ENCODE peak calls at places on chromosome 2, in five cellular contexts. F is H1, H is GM12891, K is K562, G is HepG2. O is an unnamed sample.

GRCh38 chr2:150548527-150548926 is 61.1 kb upstream of the RND3 start:
- DNase-seq in F (no peak), H (no peak), K (peak), G (peak), O (no peak)

GRCh38 chr2:108491848-108492247 is 42.4 kb upstream of the LIMS1 start:
- DNase-seq in F (no peak), H (no peak), K (no peak), G (no peak), O (no peak)

GRCh38 chr2:188944442-188944841 is 29.7 kb upstream of the COL3A1 start:
- DNase-seq in F (no peak), H (no peak), K (no peak), G (no peak), O (no peak)

GRCh38 chr2:120704696-120705095 is 31.0 kb upstream of the GLI2 start:
- DNase-seq in F (no peak), H (no peak), K (no peak), G (no peak), O (no peak)

GRCh38 chr2:180647206-180647605 is 333.2 kb upstream of the UBE2E3 start:
- DNase-seq in F (no peak), H (no peak), K (no peak), G (no peak), O (no peak)

GRCh38 chr2:168700615-168701245 is 101.7 kb upstream of the NOSTRIN start:
- DNase-seq in F (no peak), H (no peak), K (no peak), G (no peak), O (no peak)

GRCh38 chr2:10326707-10327594 is 24.2 kb downstream of the HPCAL1 start:
- DNase-seq in F (no peak), H (no peak), K (no peak), G (peak), O (no peak)

GRCh38 chr2:112155331-112156151 is 17.4 kb downstream of the FBLN7 start:
- DNase-seq in F (no peak), H (no peak), K (no peak), G (no peak), O (no peak)

GRCh38 chr2:1505031-1505441 is 91.8 kb downstream of the TPO start:
- DNase-seq in F (no peak), H (no peak), K (no peak), G (no peak), O (no peak)

GRCh38 chr2:179613299-179613651 is 248.1 kb downstream of the ZNF385B start:
- DNase-seq in F (no peak), H (no peak), K (no peak), G (no peak), O (no peak)

GRCh38 chr2:54601339-54601738 is 122.1 kb upstream of the EML6 start:
- DNase-seq in F (no peak), H (no peak), K (no peak), G (no peak), O (no peak)

GRCh38 chr2:240431663-240432424 is 3.6 kb upstream of the GPC1 start:
- DNase-seq in F (peak), H (no peak), K (no peak), G (no peak), O (no peak)

GRCh38 chr2:58341047-58341446 is 99.9 kb upstream of the FANCL start:
- DNase-seq in F (peak), H (no peak), K (no peak), G (peak), O (no peak)

GRCh38 chr2:20599001-20599600 is 51.8 kb downstream of the HS1BP3 start:
- DNase-seq in F (no peak), H (no peak), K (no peak), G (no peak), O (no peak)
- TF ChIP-seq POLR2A in F (no peak), H (no peak), K (no peak), G (no peak), O (no peak)

DNA sequence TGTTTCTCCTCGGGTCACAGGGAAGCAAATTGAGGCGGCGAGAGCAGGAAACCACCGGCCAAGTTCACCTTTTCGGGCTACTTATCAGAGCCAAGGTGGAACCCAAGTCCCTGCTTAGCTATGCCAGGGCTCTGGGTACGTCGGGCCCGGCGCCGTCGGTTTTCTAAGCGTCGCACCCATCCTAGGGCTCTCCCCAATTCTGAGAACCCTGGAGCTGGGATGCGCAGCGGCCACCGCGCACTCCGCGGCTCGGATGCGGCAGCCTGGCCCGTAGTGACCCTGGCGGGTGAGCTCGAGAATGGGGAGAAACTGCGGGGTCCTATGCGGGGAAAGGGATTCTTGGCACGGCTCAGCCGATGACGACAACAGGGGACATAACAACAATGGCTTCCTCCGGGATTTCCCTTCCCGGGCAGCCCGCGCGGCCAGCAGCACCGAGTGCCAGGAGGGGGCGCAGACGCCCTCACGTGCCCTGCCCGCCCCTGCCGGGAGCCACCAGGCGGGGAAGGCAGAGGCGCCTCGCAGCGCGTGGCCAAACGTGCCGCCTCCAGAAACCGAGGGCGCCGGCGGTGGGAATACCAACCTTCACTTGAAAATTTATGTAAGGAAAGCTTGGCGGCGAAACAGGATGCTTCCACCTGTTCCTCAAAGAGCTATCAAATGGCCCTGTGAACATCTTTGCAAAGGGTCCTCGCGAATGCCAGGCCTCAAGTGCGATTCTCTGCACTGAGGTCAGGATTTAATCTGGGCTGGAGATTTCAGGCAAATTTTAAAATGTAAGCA is 2.1 kb upstream of the SLC30A3 start:
- DNase-seq in F (peak), H (peak), K (no peak), G (peak), O (peak)
- TF ChIP-seq POLR2AphosphoS5 in F (peak), H (no peak), K (no peak), G (no peak), O (no peak)

GRCh38 chr2:75379811-75380210 is 180.5 kb upstream of the TACR1 start:
- DNase-seq in F (no peak), H (no peak), K (no peak), G (no peak), O (no peak)
- TF ChIP-seq TAF1 in F (no peak), H (no peak), K (no peak), G (no peak), O (no peak)

DNA sequence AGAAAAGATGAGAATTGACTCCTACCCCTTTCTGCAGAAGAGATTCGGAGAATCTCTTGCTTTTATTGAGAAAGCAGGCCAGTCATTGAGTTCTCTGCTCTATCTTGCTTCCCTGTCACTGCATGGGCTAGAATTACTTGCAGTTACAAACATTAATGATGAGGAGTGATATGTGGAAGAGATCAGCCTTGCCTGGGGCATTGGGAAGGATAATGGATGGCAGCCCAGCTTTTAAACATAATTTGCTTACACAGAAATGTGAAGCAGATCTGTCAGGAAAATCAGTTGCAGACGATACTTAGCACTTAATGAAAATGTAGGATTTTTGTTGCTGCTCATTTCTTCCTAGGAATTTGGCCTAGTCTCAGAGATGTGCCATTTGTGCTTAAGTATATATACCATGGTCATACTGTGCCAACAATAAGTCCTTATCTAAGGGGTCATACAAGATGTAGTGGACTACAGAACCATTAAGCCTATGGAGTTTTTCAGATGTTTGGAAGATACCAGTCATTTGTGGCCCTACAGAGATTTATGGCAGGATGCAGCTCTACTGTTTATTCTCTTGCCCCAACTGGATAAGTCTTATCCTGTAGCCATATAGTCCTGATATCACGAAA is 92.6 kb downstream of the XRCC5 start:
- DNase-seq in F (no peak), H (no peak), K (no peak), G (no peak), O (no peak)
- TF ChIP-seq POLR2A in F (no peak), H (no peak), K (no peak), G (no peak), O (no peak)

GRCh38 chr2:43059183-43059897 is 167.1 kb downstream of the ZFP36L2 start:
- DNase-seq in F (no peak), H (peak), K (peak), G (no peak), O (no peak)
- TF ChIP-seq POLR2AphosphoS5 in F (no peak), H (no peak), K (no peak), G (no peak), O (no peak)

DNA sequence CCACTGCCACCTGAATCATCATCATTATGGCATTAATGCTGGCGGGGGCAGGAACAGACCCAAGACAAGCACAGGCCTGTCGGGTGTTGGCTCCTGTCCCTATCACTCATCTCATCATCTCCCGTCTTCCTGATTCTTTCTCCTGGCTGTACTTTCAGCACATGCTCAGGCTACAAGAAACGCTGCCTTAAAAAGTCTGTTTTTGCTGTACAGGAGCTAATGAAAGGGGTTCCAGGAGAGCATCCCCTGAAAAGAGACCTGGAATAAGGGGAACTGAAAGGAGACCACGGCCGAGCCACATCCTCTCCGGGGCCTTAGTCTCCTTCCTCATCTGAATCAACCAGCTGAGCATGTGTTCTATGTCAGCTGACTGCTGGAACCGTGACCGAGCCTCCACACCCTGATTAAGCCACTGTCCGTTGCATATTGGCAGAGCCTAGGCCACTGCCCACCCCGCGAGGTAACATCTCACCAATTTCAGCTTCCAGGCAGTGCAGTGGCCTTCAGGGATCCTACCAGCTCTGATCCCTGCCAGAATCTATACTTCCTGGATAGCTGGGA is 62.6 kb downstream of the DNMT3A start:
- DNase-seq in F (no peak), H (peak), K (no peak), G (no peak), O (peak)
- TF ChIP-seq TAF1 in F (no peak), H (peak), K (no peak), G (no peak), O (peak)

DNA sequence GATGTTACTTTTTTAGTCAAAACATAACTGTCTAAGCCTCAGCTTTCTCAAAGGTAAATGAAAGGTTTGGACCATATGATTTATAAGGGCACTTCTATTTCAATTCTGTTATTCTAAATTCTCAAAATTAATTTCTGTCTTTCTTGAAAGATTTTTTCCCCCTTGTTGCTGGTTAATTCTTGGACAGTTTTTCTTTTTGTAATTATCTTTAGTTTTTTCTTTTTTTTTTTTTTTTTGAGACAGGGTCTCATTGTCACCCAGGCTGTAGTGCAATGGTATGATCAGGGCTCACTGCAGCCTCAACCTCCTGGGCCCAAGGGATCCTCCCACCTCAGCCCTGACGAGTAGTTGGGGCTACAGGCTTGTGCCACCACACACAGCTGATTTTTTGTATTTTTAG is 121.0 kb upstream of the MYO3B start:
- DNase-seq in F (no peak), H (no peak), K (no peak), G (no peak), O (no peak)
- TF ChIP-seq POLR2A in F (no peak), H (no peak), K (no peak), G (no peak), O (no peak)